ENCODE peak calls at places on chromosomes 5 and 9, in ten cellular contexts. F is activated CD8-positive, alpha-beta memory T cell treated with anti-CD3 and anti-CD28 coated beads for 48 hours; M is astrocyte of the hippocampus; P is T-helper 2 cell; D is mammary epithelial cell; R is GM20000; H is CD8-positive, alpha-beta memory T cell; I is naive thymus-derived CD4-positive, alpha-beta T cell; S is RCC 7860; K is activated CD4-positive, alpha-beta T cell treated with anti-CD3 and anti-CD28 coated beads, Interleukin-2, amount 50 U/mL, for 4 hours. B is an unnamed sample.

GRCh38 chr5:98635631-98636030 is 137.8 kb upstream of the RGMB start:
- DNase-seq in F (no peak), H (no peak), K (no peak), I (no peak), R (no peak), S (no peak), P (no peak), D (no peak), M (no peak), B (no peak)

GRCh38 chr5:40984884-40985283 is 75.6 kb downstream of the C7 start:
- DNase-seq in F (no peak), R (no peak), M (peak; percentile 71), D (peak; percentile 67), S (peak; percentile 22), K (no peak), I (no peak), P (no peak), H (no peak), B (no peak)

GRCh38 chr9:129745186-129745585 is 7.7 kb downstream of the PTGES start:
- DNase-seq in F (no peak), K (no peak), H (no peak), I (no peak), P (no peak), D (no peak), S (no peak), M (no peak), R (no peak), B (no peak)

GRCh38 chr9:4195285-4195684 is 104.6 kb downstream of the GLIS3 start:
- DNase-seq in D (no peak), F (no peak), H (no peak), P (no peak), K (no peak), S (no peak), M (no peak), I (no peak), R (no peak), B (no peak)

GRCh38 chr9:116157436-116158138 is 4.0 kb downstream of the PAPPA start:
- DNase-seq in I (no peak), D (no peak), K (no peak), R (no peak), H (no peak), S (no peak), F (no peak), M (peak; percentile 69), P (no peak), B (no peak)

GRCh38 chr9:125460883-125461475 is 199.4 kb downstream of the GAPVD1 start:
- DNase-seq in M (peak; percentile 63), R (no peak), F (no peak), D (no peak), K (no peak), H (no peak), I (no peak), S (no peak), P (no peak), B (no peak)

GRCh38 chr5:69368458-69369368 is 607 bp downstream of the AK6 start:
- DNase-seq in K (peak; percentile 31), S (no peak), D (no peak), F (no peak), P (peak; percentile 38), H (peak; percentile 61), R (no peak), I (peak; percentile 74), M (no peak), B (no peak)

GRCh38 chr9:84670106-84670800 is 724 bp downstream of the NTRK2 start:
- DNase-seq in M (peak; percentile 48), F (no peak), H (no peak), R (peak; percentile 46), K (no peak), I (no peak), S (no peak), P (peak; percentile 42), D (no peak), B (no peak)

GRCh38 chr5:112586596-112587062 is 151.1 kb upstream of the APC start:
- DNase-seq in R (no peak), D (no peak), K (no peak), P (no peak), M (no peak), S (no peak), F (no peak), I (no peak), H (no peak), B (no peak)

GRCh38 chr5:167699434-167699833 is 592.0 kb upstream of the WWC1 start:
- DNase-seq in R (no peak), S (peak; percentile 100), K (no peak), M (peak; percentile 98), P (no peak), H (no peak), D (peak; percentile 99), I (no peak), F (no peak), B (no peak)

GRCh38 chr5:131947445-131947844 is 2.0 kb upstream of the MEIKIN start:
- DNase-seq in I (no peak), S (no peak), P (no peak), R (no peak), F (no peak), K (no peak), H (no peak), D (no peak), M (no peak), B (no peak)